ENCODE peak calls at places on chromosomes 11 and 22, in eight cellular contexts. K, G, X, M, U, Y, Z and R are unnamed samples.

GRCh38 chr11:126485021-126485781 is 129.7 kb downstream of the ST3GAL4 start:
- DNase-seq in K (no peak), G (peak), X (no peak), M (no peak), U (peak), Y (peak), Z (no peak), R (peak)

GRCh38 chr22:31579835-31580242 is 82.2 kb downstream of the PISD start:
- DNase-seq in K (no peak), G (peak), X (no peak), M (no peak), U (no peak), Y (no peak), Z (no peak), R (no peak)

GRCh38 chr11:1230121-1230455 is 7.2 kb downstream of the MUC5B start:
- DNase-seq in K (no peak), G (no peak), X (no peak), M (no peak), U (no peak), Y (no peak), Z (no peak), R (no peak)

GRCh38 chr11:47863189-47863892 is 15.2 kb upstream of the NUP160 start:
- DNase-seq in K (no peak), G (peak), X (no peak), M (no peak), U (peak), Y (peak), Z (no peak), R (peak)

GRCh38 chr22:42785706-42786499 is 65.2 kb upstream of the A4GALT start:
- DNase-seq in K (no peak), G (no peak), X (no peak), M (no peak), U (no peak), Y (no peak), Z (no peak), R (no peak)

GRCh38 chr11:95095858-95096587 is 6.4 kb downstream of the ENDOD1 start:
- DNase-seq in K (no peak), G (peak), X (no peak), M (no peak), U (peak), Y (peak), Z (no peak), R (peak)

GRCh38 chr22:50191041-50191740 is 5.5 kb downstream of the TRABD start:
- DNase-seq in K (peak), G (no peak), X (no peak), M (no peak), U (peak), Y (no peak), Z (no peak), R (no peak)

GRCh38 chr11:6657346-6657745 is 1.7 kb upstream of the DCHS1 start:
- DNase-seq in K (no peak), G (peak), X (no peak), M (no peak), U (no peak), Y (no peak), Z (no peak), R (no peak)

GRCh38 chr22:24894220-24894975 is 52.1 kb downstream of the LHFPL7 start:
- DNase-seq in K (peak), G (peak), X (peak), M (no peak), U (no peak), Y (peak), Z (no peak), R (peak)

GRCh38 chr22:38645430-38645829 is 10.8 kb downstream of the FAM227A start:
- DNase-seq in K (no peak), G (no peak), X (peak), M (no peak), U (no peak), Y (no peak), Z (no peak), R (no peak)
- TF ChIP-seq CTCF in K (no peak), G (no peak), X (no peak), M (no peak), U (no peak), Y (no peak), Z (no peak), R (no peak)

DNA sequence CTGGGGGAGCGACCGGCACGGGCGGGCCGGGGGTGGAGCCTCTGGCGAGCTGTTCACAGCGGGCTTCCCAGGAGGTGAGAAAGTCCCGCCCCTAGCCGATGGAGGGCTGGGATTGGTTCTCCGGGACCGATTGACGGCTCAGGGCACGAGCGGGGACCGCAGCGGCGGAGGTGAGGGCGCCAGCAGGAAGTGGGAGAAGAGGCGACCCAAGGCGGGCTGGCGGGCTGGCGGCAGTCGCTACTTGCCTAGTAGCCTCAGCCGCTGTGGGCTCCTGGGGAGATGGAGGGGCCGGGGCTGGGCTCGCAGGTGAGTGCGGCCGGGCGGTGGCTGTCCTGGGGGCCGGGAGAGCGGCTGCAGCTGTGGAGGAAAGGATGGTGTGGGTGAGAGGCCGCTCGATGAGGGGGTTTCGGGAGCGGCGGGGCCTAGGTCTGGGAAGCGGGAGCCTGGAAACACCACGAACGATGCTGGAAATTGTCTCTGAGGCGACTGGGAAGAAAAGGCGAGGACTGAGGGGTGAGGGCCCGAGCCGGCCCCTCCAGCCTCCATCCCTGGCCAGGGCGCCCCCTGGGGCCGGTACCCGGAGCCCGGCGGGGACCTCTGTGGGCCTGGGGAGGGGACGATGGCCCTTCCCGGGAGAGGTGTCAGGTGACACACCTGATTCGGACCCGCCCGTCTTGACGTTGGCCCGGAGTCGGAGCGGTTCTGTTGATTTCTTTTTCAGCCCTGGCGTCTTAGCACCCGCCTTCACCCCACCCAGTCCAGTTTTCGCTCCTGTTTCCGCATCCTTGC is at the start of gene ZDHHC13:
- DNase-seq in K (peak), G (peak), X (peak), M (peak), U (peak), Y (peak), Z (peak), R (peak)
- TF ChIP-seq CTCF in K (peak), G (peak), X (peak), M (peak), U (peak), Y (peak), Z (peak), R (peak)

GRCh38 chr22:39475902-39476301 is 19.1 kb downstream of the MGAT3 start:
- DNase-seq in K (no peak), G (no peak), X (no peak), M (no peak), U (no peak), Y (no peak), Z (no peak), R (no peak)
- TF ChIP-seq CTCF in K (no peak), G (no peak), X (no peak), M (no peak), U (no peak), Y (no peak), Z (no peak), R (no peak)

DNA sequence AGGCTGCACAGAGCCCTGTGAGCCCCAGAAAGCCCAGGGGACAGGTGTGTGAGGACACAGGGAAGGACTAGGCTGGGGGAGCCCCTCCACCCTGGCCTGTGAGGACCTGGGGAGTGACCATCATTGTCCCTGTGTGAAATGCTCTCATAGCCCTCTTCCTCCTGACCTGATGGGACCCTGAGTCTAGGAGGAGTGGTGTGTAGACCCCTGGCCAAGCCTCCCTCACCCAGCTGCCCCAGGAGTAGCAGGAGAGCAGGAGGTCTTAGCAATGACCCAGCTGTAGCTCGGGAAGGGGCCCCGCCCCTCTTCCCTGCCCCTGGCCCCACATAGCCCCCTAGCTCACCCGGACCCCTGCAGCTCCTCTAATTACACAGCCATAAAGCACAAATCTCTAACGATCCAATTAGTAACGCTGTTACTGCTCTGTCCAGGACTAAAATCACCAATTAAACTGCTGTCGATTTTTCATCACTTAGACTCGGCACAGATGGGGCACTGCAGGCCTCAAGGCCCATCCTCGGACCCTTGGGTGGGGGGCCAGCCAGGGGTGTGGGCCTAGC is 6.6 kb upstream of the CABP7 start:
- DNase-seq in K (no peak), G (no peak), X (no peak), M (no peak), U (no peak), Y (no peak), Z (no peak), R (no peak)
- TF ChIP-seq CTCF in K (no peak), G (no peak), X (no peak), M (no peak), U (no peak), Y (no peak), Z (no peak), R (no peak)

GRCh38 chr11:15035283-15035682 is 38.1 kb upstream of the CALCB start:
- DNase-seq in K (no peak), G (no peak), X (no peak), M (no peak), U (no peak), Y (no peak), Z (no peak), R (no peak)

GRCh38 chr11:15034687-15035267 is 38.6 kb upstream of the CALCB start:
- DNase-seq in K (no peak), G (no peak), X (no peak), M (no peak), U (no peak), Y (no peak), Z (no peak), R (no peak)

GRCh38 chr11:15038963-15039362 is 34.4 kb upstream of the CALCB start:
- DNase-seq in K (no peak), G (no peak), X (peak), M (no peak), U (peak), Y (peak), Z (no peak), R (peak)
- TF ChIP-seq CTCF in K (no peak), G (peak), X (no peak), M (peak), U (peak), Y (no peak), Z (no peak), R (peak)

GRCh38 chr11:65917434-65918210 is 1.2 kb downstream of the C11orf68 start:
- DNase-seq in K (no peak), G (no peak), X (no peak), M (no peak), U (no peak), Y (no peak), Z (no peak), R (no peak)

GRCh38 chr11:65921033-65921555 is 1.9 kb downstream of the DRAP1 start:
- DNase-seq in K (no peak), G (no peak), X (no peak), M (no peak), U (no peak), Y (no peak), Z (no peak), R (no peak)

GRCh38 chr11:65920035-65920802 is 993 bp downstream of the DRAP1 start:
- DNase-seq in K (no peak), G (no peak), X (no peak), M (no peak), U (no peak), Y (no peak), Z (no peak), R (no peak)

GRCh38 chr11:65918211-65919150 is at the start of gene C11orf68:
- DNase-seq in K (no peak), G (no peak), X (no peak), M (no peak), U (no peak), Y (peak), Z (no peak), R (no peak)

GRCh38 chr11:65919151-65920034 is at the start of gene DRAP1:
- DNase-seq in K (peak), G (peak), X (peak), M (peak), U (peak), Y (peak), Z (peak), R (peak)
- TF ChIP-seq CTCF in K (no peak), G (no peak), X (no peak), M (no peak), U (no peak), Y (no peak), Z (no peak), R (no peak)